ENCODE peak calls at places on chromosome 10, in nine cellular contexts. One of them, this sample, is unnamed.

GRCh38 chr10:119658274-119658673 is 7.1 kb downstream of the BAG3 start:
- DNase-seq in prostate gland: peak; percentile 74
- DNase-seq in fibroblast of lung: peak; percentile 93
- DNase-seq in astrocyte of the spinal cord: peak; percentile 91
- DNase-seq in choroid plexus epithelial cell: peak; percentile 95
- DNase-seq in astrocyte of the cerebellum: peak; percentile 74
- DNase-seq in pancreas: peak; percentile 78
- DNase-seq in AG04450: peak; percentile 71
- DNase-seq in CD4-positive, alpha-beta T cell: no peak
- DNase-seq in this sample: peak; percentile 93

GRCh38 chr10:75014516-75015230 is 96.8 kb upstream of the SAMD8 start:
- DNase-seq in prostate gland: no peak
- DNase-seq in fibroblast of lung: no peak
- DNase-seq in astrocyte of the spinal cord: no peak
- DNase-seq in choroid plexus epithelial cell: no peak
- DNase-seq in astrocyte of the cerebellum: no peak
- DNase-seq in pancreas: no peak
- DNase-seq in AG04450: no peak
- DNase-seq in CD4-positive, alpha-beta T cell: no peak
- DNase-seq in this sample: no peak

GRCh38 chr10:93762979-93763391 is 5.2 kb downstream of the LGI1 start:
- DNase-seq in prostate gland: peak; percentile 50
- DNase-seq in fibroblast of lung: no peak
- DNase-seq in astrocyte of the spinal cord: no peak
- DNase-seq in choroid plexus epithelial cell: no peak
- DNase-seq in astrocyte of the cerebellum: no peak
- DNase-seq in pancreas: no peak
- DNase-seq in AG04450: no peak
- DNase-seq in CD4-positive, alpha-beta T cell: no peak
- DNase-seq in this sample: no peak

GRCh38 chr10:46518028-46518725 is 38.3 kb downstream of the GPRIN2 start:
- DNase-seq in prostate gland: no peak
- DNase-seq in fibroblast of lung: no peak
- DNase-seq in astrocyte of the spinal cord: no peak
- DNase-seq in choroid plexus epithelial cell: no peak
- DNase-seq in astrocyte of the cerebellum: no peak
- DNase-seq in pancreas: no peak
- DNase-seq in AG04450: no peak
- DNase-seq in CD4-positive, alpha-beta T cell: peak; percentile 0
- DNase-seq in this sample: no peak

GRCh38 chr10:25851548-25851947 is 82.5 kb upstream of the MYO3A start:
- DNase-seq in prostate gland: no peak
- DNase-seq in fibroblast of lung: no peak
- DNase-seq in astrocyte of the spinal cord: no peak
- DNase-seq in choroid plexus epithelial cell: no peak
- DNase-seq in astrocyte of the cerebellum: no peak
- DNase-seq in pancreas: no peak
- DNase-seq in AG04450: no peak
- DNase-seq in CD4-positive, alpha-beta T cell: no peak
- DNase-seq in this sample: no peak

GRCh38 chr10:116775488-116776400 is 33.4 kb upstream of the HSPA12A start:
- DNase-seq in prostate gland: no peak
- DNase-seq in fibroblast of lung: no peak
- DNase-seq in astrocyte of the spinal cord: no peak
- DNase-seq in choroid plexus epithelial cell: no peak
- DNase-seq in astrocyte of the cerebellum: no peak
- DNase-seq in pancreas: no peak
- DNase-seq in AG04450: no peak
- DNase-seq in CD4-positive, alpha-beta T cell: no peak
- DNase-seq in this sample: no peak

GRCh38 chr10:79314761-79315601 is 32.3 kb upstream of the PPIF start:
- DNase-seq in prostate gland: no peak
- DNase-seq in fibroblast of lung: no peak
- DNase-seq in astrocyte of the spinal cord: no peak
- DNase-seq in choroid plexus epithelial cell: no peak
- DNase-seq in astrocyte of the cerebellum: no peak
- DNase-seq in pancreas: peak; percentile 23
- DNase-seq in AG04450: no peak
- DNase-seq in CD4-positive, alpha-beta T cell: no peak
- DNase-seq in this sample: no peak

GRCh38 chr10:70418229-70418628 is 14.3 kb downstream of the EIF4EBP2 start:
- DNase-seq in prostate gland: no peak
- DNase-seq in fibroblast of lung: peak; percentile 83
- DNase-seq in astrocyte of the spinal cord: peak; percentile 69
- DNase-seq in choroid plexus epithelial cell: peak; percentile 73
- DNase-seq in astrocyte of the cerebellum: no peak
- DNase-seq in pancreas: no peak
- DNase-seq in AG04450: peak; percentile 70
- DNase-seq in CD4-positive, alpha-beta T cell: no peak
- DNase-seq in this sample: peak; percentile 28

GRCh38 chr10:124677871-124678565 is 66.2 kb downstream of the FAM53B start:
- DNase-seq in prostate gland: no peak
- DNase-seq in fibroblast of lung: peak; percentile 66
- DNase-seq in astrocyte of the spinal cord: no peak
- DNase-seq in choroid plexus epithelial cell: no peak
- DNase-seq in astrocyte of the cerebellum: no peak
- DNase-seq in pancreas: no peak
- DNase-seq in AG04450: no peak
- DNase-seq in CD4-positive, alpha-beta T cell: no peak
- DNase-seq in this sample: no peak

GRCh38 chr10:575312-576129 is 113.9 kb downstream of the DIP2C start:
- DNase-seq in prostate gland: no peak
- DNase-seq in fibroblast of lung: no peak
- DNase-seq in astrocyte of the spinal cord: no peak
- DNase-seq in choroid plexus epithelial cell: peak; percentile 43
- DNase-seq in astrocyte of the cerebellum: no peak
- DNase-seq in pancreas: no peak
- DNase-seq in AG04450: no peak
- DNase-seq in CD4-positive, alpha-beta T cell: no peak
- DNase-seq in this sample: no peak

GRCh38 chr10:92091965-92092364 is 168.4 kb downstream of the BTAF1 start:
- DNase-seq in prostate gland: no peak
- DNase-seq in fibroblast of lung: no peak
- DNase-seq in astrocyte of the spinal cord: no peak
- DNase-seq in choroid plexus epithelial cell: no peak
- DNase-seq in astrocyte of the cerebellum: no peak
- DNase-seq in pancreas: no peak
- DNase-seq in AG04450: no peak
- DNase-seq in CD4-positive, alpha-beta T cell: no peak
- DNase-seq in this sample: no peak

GRCh38 chr10:56240471-56240870 is 120.6 kb downstream of the ZWINT start:
- DNase-seq in prostate gland: no peak
- DNase-seq in fibroblast of lung: no peak
- DNase-seq in astrocyte of the spinal cord: no peak
- DNase-seq in choroid plexus epithelial cell: no peak
- DNase-seq in astrocyte of the cerebellum: no peak
- DNase-seq in pancreas: no peak
- DNase-seq in AG04450: no peak
- DNase-seq in CD4-positive, alpha-beta T cell: no peak
- DNase-seq in this sample: no peak

GRCh38 chr10:126469692-126470091 is 81.4 kb upstream of the ADAM12 start:
- DNase-seq in prostate gland: no peak
- DNase-seq in fibroblast of lung: no peak
- DNase-seq in astrocyte of the spinal cord: no peak
- DNase-seq in choroid plexus epithelial cell: no peak
- DNase-seq in astrocyte of the cerebellum: no peak
- DNase-seq in pancreas: no peak
- DNase-seq in AG04450: no peak
- DNase-seq in CD4-positive, alpha-beta T cell: no peak
- DNase-seq in this sample: no peak

GRCh38 chr10:63700209-63700934 is 179.2 kb downstream of the REEP3 start:
- DNase-seq in prostate gland: no peak
- DNase-seq in fibroblast of lung: peak; percentile 98
- DNase-seq in astrocyte of the spinal cord: peak; percentile 98
- DNase-seq in choroid plexus epithelial cell: peak; percentile 98
- DNase-seq in astrocyte of the cerebellum: peak; percentile 93
- DNase-seq in pancreas: no peak
- DNase-seq in AG04450: peak; percentile 92
- DNase-seq in CD4-positive, alpha-beta T cell: no peak
- DNase-seq in this sample: peak; percentile 90

GRCh38 chr10:1216576-1217236 is 160.5 kb downstream of the WDR37 start:
- DNase-seq in prostate gland: no peak
- DNase-seq in fibroblast of lung: no peak
- DNase-seq in astrocyte of the spinal cord: no peak
- DNase-seq in choroid plexus epithelial cell: no peak
- DNase-seq in astrocyte of the cerebellum: no peak
- DNase-seq in pancreas: no peak
- DNase-seq in AG04450: no peak
- DNase-seq in CD4-positive, alpha-beta T cell: no peak
- DNase-seq in this sample: no peak

GRCh38 chr10:121157998-121158397 is 306.8 kb downstream of the WDR11 start:
- DNase-seq in prostate gland: no peak
- DNase-seq in fibroblast of lung: no peak
- DNase-seq in astrocyte of the spinal cord: peak; percentile 28
- DNase-seq in choroid plexus epithelial cell: peak; percentile 1
- DNase-seq in astrocyte of the cerebellum: no peak
- DNase-seq in pancreas: no peak
- DNase-seq in AG04450: no peak
- DNase-seq in CD4-positive, alpha-beta T cell: no peak
- DNase-seq in this sample: no peak

GRCh38 chr10:32957341-32958084 is 517 bp downstream of the ITGB1 start:
- DNase-seq in prostate gland: peak; percentile 47
- DNase-seq in fibroblast of lung: no peak
- DNase-seq in astrocyte of the spinal cord: no peak
- DNase-seq in choroid plexus epithelial cell: no peak
- DNase-seq in astrocyte of the cerebellum: no peak
- DNase-seq in pancreas: peak; percentile 79
- DNase-seq in AG04450: no peak
- DNase-seq in CD4-positive, alpha-beta T cell: no peak
- DNase-seq in this sample: peak; percentile 38

GRCh38 chr10:111151595-111151994 is 74.8 kb downstream of the ADRA2A start:
- DNase-seq in prostate gland: no peak
- DNase-seq in fibroblast of lung: no peak
- DNase-seq in astrocyte of the spinal cord: no peak
- DNase-seq in choroid plexus epithelial cell: no peak
- DNase-seq in astrocyte of the cerebellum: no peak
- DNase-seq in pancreas: no peak
- DNase-seq in AG04450: no peak
- DNase-seq in CD4-positive, alpha-beta T cell: no peak
- DNase-seq in this sample: no peak

GRCh38 chr10:24894309-24894708 is 58.1 kb downstream of the PRTFDC1 start:
- DNase-seq in prostate gland: no peak
- DNase-seq in fibroblast of lung: peak; percentile 97
- DNase-seq in astrocyte of the spinal cord: peak; percentile 92
- DNase-seq in choroid plexus epithelial cell: peak; percentile 95
- DNase-seq in astrocyte of the cerebellum: peak; percentile 88
- DNase-seq in pancreas: no peak
- DNase-seq in AG04450: peak; percentile 87
- DNase-seq in CD4-positive, alpha-beta T cell: no peak
- DNase-seq in this sample: peak; percentile 21

GRCh38 chr10:15416034-15416433 is 44.9 kb upstream of the FAM171A1 start:
- DNase-seq in prostate gland: no peak
- DNase-seq in fibroblast of lung: no peak
- DNase-seq in astrocyte of the spinal cord: no peak
- DNase-seq in choroid plexus epithelial cell: no peak
- DNase-seq in astrocyte of the cerebellum: no peak
- DNase-seq in pancreas: no peak
- DNase-seq in AG04450: no peak
- DNase-seq in CD4-positive, alpha-beta T cell: no peak
- DNase-seq in this sample: no peak

GRCh38 chr10:71548494-71548846 is 151.8 kb downstream of the CDH23 start:
- DNase-seq in prostate gland: no peak
- DNase-seq in fibroblast of lung: no peak
- DNase-seq in astrocyte of the spinal cord: peak; percentile 22
- DNase-seq in choroid plexus epithelial cell: peak; percentile 55
- DNase-seq in astrocyte of the cerebellum: no peak
- DNase-seq in pancreas: no peak
- DNase-seq in AG04450: no peak
- DNase-seq in CD4-positive, alpha-beta T cell: no peak
- DNase-seq in this sample: peak; percentile 56
- TF ChIP-seq CTCF in prostate gland: no peak
- TF ChIP-seq CTCF in fibroblast of lung: peak; percentile 32
- TF ChIP-seq CTCF in astrocyte of the spinal cord: peak; percentile 55
- TF ChIP-seq CTCF in choroid plexus epithelial cell: peak; percentile 61
- TF ChIP-seq CTCF in astrocyte of the cerebellum: peak; percentile 36
- TF ChIP-seq CTCF in pancreas: no peak
- TF ChIP-seq CTCF in AG04450: peak; percentile 43
- TF ChIP-seq CTCF in CD4-positive, alpha-beta T cell: no peak
- TF ChIP-seq CTCF in this sample: peak; percentile 36

DNA sequence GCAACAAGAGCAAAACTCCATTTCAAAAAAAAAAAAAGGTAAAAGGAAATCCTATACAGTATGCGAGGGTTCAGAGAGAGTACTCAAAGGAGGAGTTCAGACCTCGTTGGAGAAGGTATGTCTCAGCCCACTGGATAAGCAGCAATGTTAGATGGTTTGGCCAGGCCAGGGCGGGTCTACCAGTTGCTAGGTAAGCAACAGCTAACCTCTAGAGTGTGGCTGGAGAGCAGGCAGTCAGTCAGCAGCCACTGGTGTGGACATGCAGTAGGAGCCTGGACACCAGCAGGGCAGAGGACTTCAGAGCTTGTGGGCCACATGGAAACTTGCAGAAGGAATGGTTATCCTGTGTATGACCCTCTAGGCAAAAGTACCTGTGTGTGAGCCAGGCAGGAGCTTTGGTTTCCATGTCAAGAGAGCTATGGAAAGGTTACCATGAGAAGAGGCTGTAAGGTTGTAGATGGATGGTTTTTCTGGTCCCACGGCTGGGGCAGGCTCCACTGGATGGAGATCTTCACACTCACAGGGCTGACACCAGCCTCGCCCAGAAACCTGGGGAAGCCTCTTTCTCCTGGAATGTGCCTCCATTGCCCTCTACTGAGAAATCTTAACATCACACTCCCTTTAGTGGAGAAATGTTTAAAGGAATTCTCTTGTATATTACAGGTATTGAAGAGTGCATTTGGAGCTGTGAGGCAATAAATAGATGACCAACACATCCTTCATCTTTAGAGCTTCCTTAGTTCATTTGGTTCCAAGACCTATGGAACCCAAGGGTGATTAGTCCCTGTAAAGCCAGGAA is 63.6 kb downstream of the CCDC186 start:
- DNase-seq in prostate gland: no peak
- DNase-seq in fibroblast of lung: no peak
- DNase-seq in astrocyte of the spinal cord: no peak
- DNase-seq in choroid plexus epithelial cell: peak; percentile 34
- DNase-seq in astrocyte of the cerebellum: no peak
- DNase-seq in pancreas: no peak
- DNase-seq in AG04450: no peak
- DNase-seq in CD4-positive, alpha-beta T cell: no peak
- DNase-seq in this sample: peak; percentile 50
- TF ChIP-seq CTCF in prostate gland: no peak
- TF ChIP-seq CTCF in fibroblast of lung: no peak
- TF ChIP-seq CTCF in astrocyte of the spinal cord: peak; percentile 21
- TF ChIP-seq CTCF in choroid plexus epithelial cell: peak; percentile 56
- TF ChIP-seq CTCF in astrocyte of the cerebellum: peak; percentile 39
- TF ChIP-seq CTCF in pancreas: no peak
- TF ChIP-seq CTCF in AG04450: peak; percentile 23
- TF ChIP-seq CTCF in CD4-positive, alpha-beta T cell: no peak
- TF ChIP-seq CTCF in this sample: peak; percentile 45

GRCh38 chr10:34710391-34710751 is 104.7 kb downstream of the PARD3 start:
- DNase-seq in prostate gland: no peak
- DNase-seq in fibroblast of lung: peak; percentile 77
- DNase-seq in astrocyte of the spinal cord: peak; percentile 72
- DNase-seq in choroid plexus epithelial cell: peak; percentile 84
- DNase-seq in astrocyte of the cerebellum: no peak
- DNase-seq in pancreas: no peak
- DNase-seq in AG04450: no peak
- DNase-seq in CD4-positive, alpha-beta T cell: no peak
- DNase-seq in this sample: peak; percentile 86
- TF ChIP-seq CTCF in prostate gland: no peak
- TF ChIP-seq CTCF in fibroblast of lung: no peak
- TF ChIP-seq CTCF in astrocyte of the spinal cord: no peak
- TF ChIP-seq CTCF in choroid plexus epithelial cell: no peak
- TF ChIP-seq CTCF in astrocyte of the cerebellum: no peak
- TF ChIP-seq CTCF in pancreas: no peak
- TF ChIP-seq CTCF in AG04450: no peak
- TF ChIP-seq CTCF in CD4-positive, alpha-beta T cell: no peak
- TF ChIP-seq CTCF in this sample: no peak

GRCh38 chr10:103396789-103397087 is 312 bp downstream of the PDCD11 start:
- DNase-seq in prostate gland: no peak
- DNase-seq in fibroblast of lung: no peak
- DNase-seq in astrocyte of the spinal cord: no peak
- DNase-seq in choroid plexus epithelial cell: no peak
- DNase-seq in astrocyte of the cerebellum: no peak
- DNase-seq in pancreas: no peak
- DNase-seq in AG04450: no peak
- DNase-seq in CD4-positive, alpha-beta T cell: no peak
- DNase-seq in this sample: no peak
- TF ChIP-seq CTCF in prostate gland: no peak
- TF ChIP-seq CTCF in fibroblast of lung: no peak
- TF ChIP-seq CTCF in astrocyte of the spinal cord: no peak
- TF ChIP-seq CTCF in choroid plexus epithelial cell: no peak
- TF ChIP-seq CTCF in astrocyte of the cerebellum: no peak
- TF ChIP-seq CTCF in pancreas: no peak
- TF ChIP-seq CTCF in AG04450: no peak
- TF ChIP-seq CTCF in CD4-positive, alpha-beta T cell: no peak
- TF ChIP-seq CTCF in this sample: no peak

This sample was measured in MCF 10A.